ENCODE peak calls at places on chromosomes 4 and X, in ten cellular contexts. A is SK-N-SH, E is suprapubic skin, O is sigmoid colon, J is K562, L is stomach, R is HepG2, S is GM12878, P is H1, Z is transverse colon. B is an unnamed sample. For H3K4me1, the result is how much of the 10 kb centered on the place peaks cover.

GRCh38 chr4:121112530-121112929 is 40.2 kb upstream of the NDNF start:
- DNase-seq in A (no peak), E (no peak), O (no peak), J (no peak), L (no peak), R (no peak), S (no peak), P (no peak), Z (no peak), B (no peak)

GRCh38 chr4:15855804-15856475 is 77.8 kb downstream of the CD38 start:
- DNase-seq in A (no peak), E (no peak), O (peak), J (no peak), L (no peak), R (no peak), S (no peak), P (no peak), Z (no peak), B (no peak)

GRCh38 chrX:129792586-129793291 is 13.0 kb downstream of the SASH3 start:
- DNase-seq in A (no peak), E (no peak), O (peak), J (no peak), L (no peak), R (no peak), S (no peak), P (no peak), Z (no peak), B (no peak)

GRCh38 chr4:122456228-122457106 is at the start of gene IL2:
- DNase-seq in A (no peak), E (no peak), O (no peak), J (no peak), L (no peak), R (no peak), S (no peak), P (no peak), Z (no peak), B (no peak)

GRCh38 chrX:153767674-153768055 is 3.6 kb downstream of the PLXNB3 start:
- DNase-seq in A (peak), E (no peak), O (peak), J (no peak), L (no peak), R (no peak), S (no peak), P (no peak), Z (no peak), B (peak)

GRCh38 chr4:139416073-139416673 is 37.7 kb upstream of the RAB33B start:
- DNase-seq in A (peak), E (no peak), O (no peak), J (peak), L (no peak), R (peak), S (no peak), P (no peak), Z (no peak), B (no peak)

GRCh38 chr4:8709050-8709728 is 116.6 kb downstream of the CPZ start:
- DNase-seq in A (peak), E (peak), O (peak), J (no peak), L (no peak), R (no peak), S (no peak), P (peak), Z (peak), B (no peak)

GRCh38 chr4:14336656-14337055 is 665.6 kb upstream of the CPEB2 start:
- DNase-seq in A (no peak), E (no peak), O (no peak), J (no peak), L (no peak), R (no peak), S (no peak), P (no peak), Z (no peak), B (no peak)

GRCh38 chr4:89681671-89682070 is 155.3 kb downstream of the SNCA start:
- DNase-seq in A (no peak), E (no peak), O (no peak), J (no peak), L (no peak), R (no peak), S (no peak), P (no peak), Z (no peak), B (no peak)

GRCh38 chr4:150543042-150543441 is 38.9 kb upstream of the MAB21L2 start:
- DNase-seq in A (no peak), E (no peak), O (no peak), J (peak), L (no peak), R (no peak), S (no peak), P (no peak), Z (no peak), B (no peak)

GRCh38 chr4:159098482-159099127 is 4.3 kb upstream of the RAPGEF2 start:
- DNase-seq in A (no peak), E (no peak), O (no peak), J (no peak), L (no peak), R (no peak), S (no peak), P (no peak), Z (no peak), B (no peak)

GRCh38 chrX:66020578-66021406 is 19.1 kb downstream of the VSIG4 start:
- DNase-seq in A (no peak), E (no peak), O (no peak), J (no peak), L (no peak), R (no peak), S (no peak), P (no peak), Z (no peak), B (no peak)

GRCh38 chr4:6270691-6271121 is 1.1 kb downstream of the WFS1 start:
- DNase-seq in A (no peak), E (no peak), O (no peak), J (no peak), L (no peak), R (no peak), S (no peak), P (no peak), Z (no peak), B (no peak)

GRCh38 chr4:6641164-6641970 is 882 bp downstream of the MRFAP1 start:
- DNase-seq in A (peak), E (peak), O (no peak), J (peak), L (peak), R (no peak), S (no peak), P (no peak), Z (peak), B (no peak)

GRCh38 chr4:37844204-37844603 is 17.7 kb downstream of the PGM2 start:
- DNase-seq in A (no peak), E (no peak), O (no peak), J (no peak), L (no peak), R (no peak), S (no peak), P (no peak), Z (no peak), B (no peak)

GRCh38 chrX:66677430-66677829 is 38.6 kb upstream of the EDA2R start:
- DNase-seq in A (no peak), E (no peak), O (no peak), J (no peak), L (no peak), R (no peak), S (no peak), P (no peak), Z (no peak), B (no peak)

GRCh38 chrX:139495324-139495723 is 35.2 kb upstream of the F9 start:
- DNase-seq in A (no peak), E (no peak), O (no peak), J (no peak), L (no peak), R (no peak), S (no peak), P (no peak), Z (no peak), B (no peak)

GRCh38 chr4:141711211-141711610 is 74.8 kb downstream of the IL15 start:
- DNase-seq in A (no peak), E (no peak), O (no peak), J (no peak), L (no peak), R (no peak), S (no peak), P (no peak), Z (no peak), B (no peak)

GRCh38 chr4:53695540-53696463 is 104.5 kb upstream of the LNX1 start:
- DNase-seq in A (no peak), E (no peak), O (no peak), J (no peak), L (no peak), R (no peak), S (peak), P (no peak), Z (no peak), B (no peak)

GRCh38 chr4:145216532-145216931 is 36.1 kb upstream of the OTUD4 start:
- DNase-seq in A (peak), E (no peak), O (no peak), J (no peak), L (no peak), R (no peak), S (no peak), P (no peak), Z (no peak), B (no peak)

GRCh38 chr4:51843309-51844156 is 580 bp downstream of the DCUN1D4 start:
- DNase-seq in A (peak), E (peak), O (peak), J (peak), L (peak), R (peak), S (no peak), P (no peak), Z (peak), B (peak)

GRCh38 chr4:150518559-150518958 is 63.4 kb upstream of the MAB21L2 start:
- DNase-seq in A (no peak), E (no peak), O (no peak), J (no peak), L (no peak), R (no peak), S (no peak), P (no peak), Z (no peak), B (no peak)

GRCh38 chrX:71542411-71542810 is 9.5 kb downstream of the OGT start:
- DNase-seq in A (no peak), E (no peak), O (no peak), J (no peak), L (no peak), R (no peak), S (no peak), P (no peak), Z (no peak), B (no peak)

GRCh38 chr4:141449927-141450326 is 186.5 kb upstream of the IL15 start:
- DNase-seq in A (no peak), E (no peak), O (no peak), J (no peak), L (no peak), R (no peak), S (no peak), P (no peak), Z (no peak), B (no peak)

GRCh38 chrX:11558972-11559371 is 106.7 kb downstream of the ARHGAP6 start:
- DNase-seq in A (peak), E (no peak), O (no peak), J (peak), L (peak), R (peak), S (no peak), P (peak), Z (peak), B (no peak)

GRCh38 chr4:12393631-12394262 is 965.1 kb upstream of the HS3ST1 start:
- DNase-seq in A (no peak), E (no peak), O (no peak), J (no peak), L (no peak), R (no peak), S (no peak), P (no peak), Z (no peak), B (no peak)

GRCh38 chr4:151228196-151229119 is 48.5 kb upstream of the PRSS48 start:
- DNase-seq in A (no peak), E (no peak), O (no peak), J (no peak), L (no peak), R (no peak), S (no peak), P (no peak), Z (no peak), B (no peak)

GRCh38 chr4:153564630-153565525 is 98.7 kb downstream of the TMEM131L start:
- DNase-seq in A (no peak), E (no peak), O (no peak), J (no peak), L (peak), R (peak), S (no peak), P (no peak), Z (no peak), B (no peak)

GRCh38 chr4:2607822-2608221 is 71.4 kb downstream of the FAM193A start:
- DNase-seq in A (no peak), E (no peak), O (no peak), J (no peak), L (no peak), R (no peak), S (no peak), P (no peak), Z (no peak), B (no peak)

GRCh38 chr4:2604614-2605013 is 68.2 kb downstream of the FAM193A start:
- DNase-seq in A (no peak), E (no peak), O (peak), J (no peak), L (no peak), R (no peak), S (no peak), P (no peak), Z (no peak), B (no peak)

GRCh38 chr4:2607107-2607506 is 70.7 kb downstream of the FAM193A start:
- DNase-seq in A (no peak), E (no peak), O (no peak), J (no peak), L (no peak), R (no peak), S (no peak), P (no peak), Z (no peak), B (no peak)
- H3K4me1 ChIP-seq in A (under half), E (under half), O (under half), J (under half), L (under half), R (under half), S (under half), P (under half), Z (under half), B (under half)

GRCh38 chrX:107935664-107936433 is 46.3 kb downstream of the TEX13B start:
- DNase-seq in A (no peak), E (no peak), O (no peak), J (no peak), L (no peak), R (no peak), S (no peak), P (peak), Z (no peak), B (no peak)
- TF ChIP-seq EP300 in A (no peak), E (no peak), O (no peak), J (no peak), L (no peak), R (no peak), S (no peak), P (no peak), Z (no peak), B (no peak)

DNA sequence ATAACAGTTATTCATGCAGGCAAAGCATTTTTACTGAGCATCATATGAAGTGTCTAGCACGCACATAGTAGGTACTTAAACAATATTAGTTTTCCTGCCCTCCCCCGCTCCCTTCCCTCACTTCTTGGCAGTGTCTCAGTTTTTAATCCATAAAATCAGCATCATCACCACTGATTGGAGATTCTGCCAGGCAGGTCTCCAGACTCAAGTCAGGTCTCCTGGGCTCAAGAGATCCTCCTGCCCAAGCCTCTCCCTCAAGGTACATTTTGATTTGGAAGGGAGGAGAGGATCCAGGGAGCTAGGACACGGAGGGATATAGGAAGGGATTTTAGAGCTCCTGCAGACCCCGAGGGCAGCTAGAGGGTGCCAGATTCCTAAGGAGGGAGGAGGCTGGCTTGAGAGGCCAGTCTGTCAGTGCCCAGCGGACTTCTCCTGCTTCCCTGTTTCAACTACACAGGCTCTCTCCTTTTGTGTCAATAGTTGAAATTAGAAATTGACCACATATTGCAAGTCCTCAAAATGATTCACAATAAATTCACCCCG is 4.4 kb upstream of the FAT1 start:
- DNase-seq in A (no peak), E (no peak), O (no peak), J (no peak), L (no peak), R (peak), S (no peak), P (no peak), Z (no peak), B (no peak)
- TF ChIP-seq POLR2AphosphoS5 in A (no peak), E (no peak), O (no peak), J (no peak), L (no peak), R (no peak), S (no peak), P (no peak), Z (no peak), B (no peak)

GRCh38 chrX:31228415-31228832 is 156.6 kb upstream of the FTHL17 start:
- DNase-seq in A (no peak), E (no peak), O (peak), J (no peak), L (no peak), R (no peak), S (no peak), P (no peak), Z (no peak), B (no peak)

GRCh38 chrX:31228909-31229308 is 157.1 kb upstream of the FTHL17 start:
- DNase-seq in A (no peak), E (no peak), O (no peak), J (no peak), L (no peak), R (no peak), S (peak), P (no peak), Z (no peak), B (no peak)

GRCh38 chrX:31233941-31234496 is 162.2 kb upstream of the FTHL17 start:
- DNase-seq in A (no peak), E (no peak), O (no peak), J (no peak), L (no peak), R (no peak), S (no peak), P (no peak), Z (no peak), B (no peak)

GRCh38 chrX:31236231-31236630 is 164.4 kb upstream of the FTHL17 start:
- DNase-seq in A (no peak), E (no peak), O (no peak), J (no peak), L (no peak), R (no peak), S (no peak), P (no peak), Z (no peak), B (no peak)

GRCh38 chrX:31232506-31232905 is 160.7 kb upstream of the FTHL17 start:
- DNase-seq in A (no peak), E (no peak), O (no peak), J (no peak), L (no peak), R (no peak), S (no peak), P (no peak), Z (no peak), B (no peak)
- H3K4me1 ChIP-seq in A (under half), E (under half), O (under half), J (under half), L (under half), R (under half), S (under half), P (under half), Z (under half), B (under half)

B was measured in upper lobe of left lung.